ENCODE peak calls at places on chromosome 15, in ten cellular contexts. J, U, O, R, Z, X, B, D, S and E are unnamed samples.

GRCh38 chr15:31828594-31828993 is 201.7 kb upstream of the CHRNA7 start:
- DNase-seq in Z (no peak), D (no peak), O (no peak), B (no peak), X (no peak), U (no peak), R (no peak), J (no peak), S (no peak), E (no peak)

GRCh38 chr15:87207251-87207650 is 1049.3 kb downstream of the NTRK3 start:
- DNase-seq in U (no peak), Z (no peak), R (no peak), D (no peak), J (no peak), X (no peak), O (no peak), S (no peak), B (no peak), E (no peak)

GRCh38 chr15:63945005-63945788 is 101.1 kb downstream of the DAPK2 start:
- DNase-seq in U (peak; percentile 83), S (peak; percentile 80), D (peak; percentile 80), B (peak; percentile 90), X (peak; percentile 39), Z (peak; percentile 48), J (peak; percentile 91), O (peak; percentile 74), R (no peak), E (no peak)

GRCh38 chr15:69793436-69793782 is 304.3 kb downstream of the TLE3 start:
- DNase-seq in J (no peak), R (no peak), B (no peak), D (no peak), S (no peak), X (no peak), O (no peak), Z (no peak), U (no peak), E (no peak)

GRCh38 chr15:50166216-50166615 is 15.8 kb upstream of the SLC27A2 start:
- DNase-seq in O (no peak), R (no peak), U (no peak), D (no peak), B (peak; percentile 38), X (no peak), Z (no peak), S (no peak), J (no peak), E (no peak)

GRCh38 chr15:29278436-29279099 is 8.9 kb upstream of the NSMCE3 start:
- DNase-seq in R (no peak), X (no peak), O (no peak), U (no peak), Z (no peak), B (no peak), S (no peak), D (no peak), J (no peak), E (no peak)

GRCh38 chr15:82585072-82585471 is 44.8 kb upstream of the RPS17 start:
- DNase-seq in R (no peak), B (no peak), X (no peak), Z (no peak), J (no peak), O (no peak), D (no peak), S (no peak), U (no peak), E (no peak)

GRCh38 chr15:88695046-88695445 is 56.2 kb downstream of the ISG20 start:
- DNase-seq in S (no peak), O (no peak), D (no peak), U (no peak), Z (no peak), X (no peak), J (no peak), B (no peak), R (no peak), E (no peak)

GRCh38 chr15:81239190-81239589 is 42.5 kb downstream of the IL16 start:
- DNase-seq in R (no peak), B (no peak), J (peak; percentile 75), Z (no peak), D (no peak), X (no peak), O (no peak), U (no peak), S (no peak), E (no peak)

GRCh38 chr15:81242778-81243177 is 46.1 kb downstream of the IL16 start:
- DNase-seq in D (no peak), O (no peak), B (no peak), S (no peak), J (no peak), U (no peak), X (no peak), R (no peak), Z (no peak), E (no peak)
- TF ChIP-seq EP300 in D (no peak), O (no peak), B (no peak), S (no peak), J (no peak), U (no peak), X (no peak), R (no peak), Z (no peak), E (no peak)

DNA sequence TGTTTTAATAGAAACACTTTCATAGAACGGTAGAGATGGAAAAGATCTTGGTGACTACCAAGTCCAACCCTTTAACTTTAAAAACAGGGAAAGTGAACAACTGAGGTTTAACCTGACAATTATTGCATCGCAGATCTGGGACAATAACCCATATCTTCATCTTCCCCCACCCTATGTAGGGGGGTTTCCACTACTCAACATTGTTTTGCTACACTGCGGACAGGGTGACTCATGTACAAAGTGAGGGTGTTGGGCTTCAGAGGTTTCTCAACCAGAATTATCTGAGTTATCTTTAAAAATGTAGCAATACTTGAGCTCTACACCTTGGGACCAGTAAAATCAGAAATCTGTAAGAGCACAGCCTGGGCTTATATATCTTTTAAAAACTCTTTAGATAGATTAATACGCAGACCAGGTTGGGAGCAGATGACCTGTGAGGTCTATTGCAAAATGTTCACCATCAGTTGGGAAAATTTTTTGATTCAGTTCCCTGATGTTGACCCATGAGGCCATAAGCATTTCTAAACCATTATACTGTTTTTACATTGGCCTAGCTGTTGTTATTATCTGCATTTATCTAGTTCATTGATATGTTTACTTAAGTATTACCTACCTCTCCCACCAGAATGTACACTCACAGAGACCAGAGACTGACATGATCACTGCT is 103.6 kb upstream of the ICE2 start:
- DNase-seq in D (no peak), O (no peak), B (no peak), X (no peak), Z (peak; percentile 45), U (no peak), R (no peak), S (no peak), J (no peak), E (no peak)
- H3K4me1 ChIP-seq in D (peaks cover 70% of the 10 kb centered on the region), O (peaks cover 33% of the 10 kb centered on the region), B (no peaks in the 10 kb centered on the region), X (peaks cover 11% of the 10 kb centered on the region), Z (peaks cover 92% of the 10 kb centered on the region), U (peaks cover 14% of the 10 kb centered on the region), R (peaks cover 62% of the 10 kb centered on the region), S (no peaks in the 10 kb centered on the region), J (peaks cover 75% of the 10 kb centered on the region), E (peaks cover 34% of the 10 kb centered on the region)

DNA sequence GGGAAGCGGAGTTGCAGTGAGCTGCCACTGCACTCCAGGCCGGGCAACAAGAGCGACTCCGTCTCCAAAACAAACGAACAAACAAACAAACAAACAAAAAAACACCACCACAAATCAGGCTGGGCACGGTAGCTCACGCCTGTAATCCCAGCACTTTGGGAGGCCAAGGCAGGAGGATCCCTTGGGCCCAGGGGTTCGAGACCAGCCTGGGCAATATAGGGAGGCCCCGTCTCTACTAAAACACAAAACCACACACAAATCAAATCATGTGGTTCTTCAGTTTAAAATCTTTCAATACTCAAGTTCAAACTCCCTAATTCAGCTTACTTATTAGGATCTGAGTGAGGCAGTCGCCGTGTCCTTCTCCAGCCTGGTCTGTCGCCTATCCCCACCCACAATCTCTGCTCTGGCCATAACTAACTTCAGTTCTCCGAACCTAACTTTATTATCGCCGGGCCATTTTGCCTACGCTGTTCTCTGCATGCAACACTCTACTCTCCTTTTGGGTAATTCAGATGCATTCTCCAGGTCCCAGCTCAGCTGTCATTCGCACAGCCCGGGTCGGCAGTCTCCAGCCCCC is 643 bp upstream of the RTF1 start:
- DNase-seq in X (no peak), D (no peak), B (no peak), S (no peak), U (no peak), R (no peak), Z (no peak), O (no peak), J (no peak), E (no peak)
- TF ChIP-seq EP300 in X (no peak), D (no peak), B (no peak), S (no peak), U (no peak), R (no peak), Z (no peak), O (no peak), J (no peak), E (no peak)

DNA sequence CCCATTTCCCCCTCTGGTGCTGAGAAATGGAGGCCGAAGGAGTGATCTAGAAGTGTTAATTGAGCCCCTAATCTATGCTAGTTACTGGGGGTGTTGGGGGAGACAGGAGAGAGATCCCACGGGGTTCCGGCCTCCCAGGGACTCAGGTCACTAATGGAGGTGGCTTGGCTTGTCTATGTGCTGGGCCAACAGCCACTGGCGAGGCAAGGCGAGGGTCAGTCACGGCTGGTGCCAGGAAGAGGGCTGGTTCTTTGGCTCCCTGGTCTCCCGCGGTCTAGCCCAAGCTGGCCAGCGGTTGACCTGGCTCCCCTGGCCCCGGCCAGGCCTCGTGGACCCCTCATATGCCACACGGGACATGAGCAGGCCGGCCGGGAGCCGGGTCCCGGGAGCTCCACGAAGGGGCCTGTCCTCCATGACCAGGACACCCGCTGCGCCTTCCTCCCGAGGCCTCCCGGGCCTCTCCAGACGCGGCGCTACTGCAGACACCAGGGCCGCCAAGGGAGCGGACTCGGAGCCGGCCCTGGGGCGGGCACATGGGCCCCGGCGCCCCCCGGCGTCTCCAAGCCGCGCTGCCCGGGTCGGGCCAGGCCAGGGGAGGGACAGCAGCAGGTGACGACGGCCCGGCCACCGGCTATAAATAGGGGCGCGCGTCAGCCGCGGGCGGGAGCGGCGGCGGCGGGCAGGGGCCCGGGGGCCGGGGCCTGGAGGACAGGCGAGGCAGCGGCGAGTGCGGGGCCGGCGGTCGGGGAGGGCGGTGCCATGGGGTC is at the start of gene ALPK3:
- DNase-seq in O (peak; percentile 85), D (no peak), R (no peak), U (peak; percentile 33), S (peak; percentile 47), X (no peak), Z (no peak), B (no peak), J (no peak), E (peak; percentile 50)
- H3K4me1 ChIP-seq in O (peaks cover 51% of the 10 kb centered on the region), D (peaks cover 14% of the 10 kb centered on the region), R (no peaks in the 10 kb centered on the region), U (peaks cover 19% of the 10 kb centered on the region), S (peaks cover 29% of the 10 kb centered on the region), X (peaks cover 16% of the 10 kb centered on the region), Z (peaks cover 61% of the 10 kb centered on the region), B (peaks cover 19% of the 10 kb centered on the region), J (peaks cover 51% of the 10 kb centered on the region), E (peaks cover 47% of the 10 kb centered on the region)